ENCODE peak calls at places on chromosome 19, in seven cellular contexts. Z is omental fat pad, K is H9, O is OCI-LY7, N is H7, M is NT2/D1, T is fibroblast of lung. P is an unnamed sample.

GRCh38 chr19:12350185-12350889 is 15.1 kb downstream of the ZNF442 start:
- DNase-seq in K (no peak), Z (no peak), T (no peak), M (no peak), O (no peak), N (no peak), P (no peak)

GRCh38 chr19:16025108-16026101 is 50.9 kb upstream of the TPM4 start:
- DNase-seq in T (peak), M (peak), N (peak), Z (no peak), K (peak), O (peak), P (peak)

GRCh38 chr19:33406521-33407139 is 33.1 kb downstream of the CEBPG start:
- DNase-seq in N (peak), Z (peak), M (peak), O (peak), T (peak), K (peak), P (peak)

GRCh38 chr19:35105411-35106290 is 10.0 kb upstream of the FXYD3 start:
- DNase-seq in M (no peak), K (no peak), O (no peak), Z (no peak), T (no peak), N (peak), P (no peak)

GRCh38 chr19:52248256-52248655 is 21.1 kb upstream of the ZNF766 start:
- DNase-seq in Z (peak), O (peak), T (peak), N (peak), M (no peak), K (peak), P (no peak)

GRCh38 chr19:32324631-32325215 is 20.7 kb upstream of the ZNF507 start:
- DNase-seq in O (no peak), Z (no peak), N (no peak), K (no peak), M (no peak), T (no peak), P (no peak)

GRCh38 chr19:50258918-50259372 is 55.5 kb downstream of the MYH14 start:
- DNase-seq in N (peak), T (no peak), Z (no peak), M (no peak), K (peak), O (peak), P (no peak)

GRCh38 chr19:50478901-50479715 is 2.5 kb upstream of the GARIN5A start:
- DNase-seq in K (peak), Z (no peak), O (peak), T (peak), N (peak), M (peak), P (no peak)

GRCh38 chr19:48195106-48195830 is 24.8 kb downstream of the ZSWIM9 start:
- DNase-seq in K (no peak), N (peak), O (no peak), Z (no peak), M (no peak), T (no peak), P (no peak)

GRCh38 chr19:4034048-4035017 is 26.8 kb downstream of the PIAS4 start:
- DNase-seq in O (no peak), N (no peak), Z (no peak), T (no peak), M (no peak), K (no peak), P (no peak)

GRCh38 chr19:55601127-55601526 is 1.0 kb downstream of the ZNF524 start:
- DNase-seq in N (no peak), O (no peak), Z (no peak), T (no peak), K (no peak), M (no peak), P (no peak)

GRCh38 chr19:56476671-56477428 is at the start of gene ZNF667:
- DNase-seq in M (no peak), Z (no peak), N (peak), O (no peak), K (no peak), T (peak), P (no peak)

GRCh38 chr19:6064016-6064702 is 46.1 kb downstream of the RFX2 start:
- DNase-seq in O (no peak), M (no peak), T (peak), Z (peak), N (peak), K (no peak), P (no peak)

GRCh38 chr19:46115396-46116109 is 8.9 kb downstream of the IGFL3 start:
- DNase-seq in Z (no peak), M (no peak), T (peak), K (no peak), O (no peak), N (peak), P (no peak)

GRCh38 chr19:41327499-41328156 is 17.7 kb downstream of the CCDC97 start:
- DNase-seq in T (peak), O (peak), Z (peak), M (no peak), N (peak), K (peak), P (no peak)

GRCh38 chr19:10961763-10962536 is 1.1 kb downstream of the SMARCA4 start:
- DNase-seq in T (no peak), N (no peak), O (peak), K (no peak), Z (no peak), M (peak), P (no peak)

GRCh38 chr19:10089801-10090375 is 3.8 kb downstream of the SHFL start:
- DNase-seq in Z (no peak), O (no peak), T (no peak), M (no peak), N (no peak), K (no peak), P (no peak)

GRCh38 chr19:39390460-39390758 is 497 bp downstream of the PAF1 start:
- DNase-seq in K (no peak), O (no peak), Z (no peak), T (no peak), N (no peak), M (no peak), P (peak)

GRCh38 chr19:41442473-41443360 is at the start of gene ERICH4:
- DNase-seq in N (peak), K (no peak), M (no peak), O (no peak), Z (no peak), T (no peak), P (no peak)

GRCh38 chr19:10471909-10472308 is 31.2 kb downstream of the KEAP1 start:
- DNase-seq in Z (no peak), T (peak), O (peak), N (no peak), M (no peak), K (no peak), P (no peak)

GRCh38 chr19:33722456-33723239 is 74.0 kb upstream of the KCTD15 start:
- DNase-seq in N (no peak), T (no peak), O (no peak), K (no peak), M (no peak), Z (no peak), P (no peak)

GRCh38 chr19:15875075-15875474 is 22.8 kb downstream of the CYP4F2 start:
- DNase-seq in M (no peak), N (no peak), Z (no peak), K (no peak), O (no peak), T (no peak), P (no peak)

GRCh38 chr19:30103981-30104380 is 161.9 kb downstream of the URI1 start:
- DNase-seq in K (no peak), T (no peak), N (no peak), Z (no peak), M (no peak), O (no peak), P (no peak)

GRCh38 chr19:44163789-44164188 is 1.1 kb upstream of the ZNF226 start:
- DNase-seq in M (no peak), Z (no peak), O (no peak), K (no peak), T (no peak), N (no peak), P (no peak)